ENCODE peak calls at places on chromosomes 2 and 18, in ten cellular contexts. One of them, this sample, is unnamed. For H3K36me3, the result is how much of the 10 kb centered on the place peaks cover.

GRCh38 chr18:43751203-43751602 is 473.9 kb upstream of the SYT4 start:
- DNase-seq in SK-N-SH: no peak
- DNase-seq in brain microvascular endothelial cell: no peak
- DNase-seq in GM23338: no peak
- DNase-seq in hepatocyte: no peak
- DNase-seq in heart left ventricle: no peak
- DNase-seq in body of pancreas: no peak
- DNase-seq in psoas muscle: no peak
- DNase-seq in kidney: no peak
- DNase-seq in fibroblast of lung: peak
- DNase-seq in this sample: no peak

GRCh38 chr2:20649586-20650375 is 1.1 kb downstream of the HS1BP3 start:
- DNase-seq in fibroblast of lung: no peak
- DNase-seq in hepatocyte: no peak
- DNase-seq in SK-N-SH: no peak
- DNase-seq in psoas muscle: no peak
- DNase-seq in heart left ventricle: peak
- DNase-seq in GM23338: no peak
- DNase-seq in kidney: peak
- DNase-seq in body of pancreas: no peak
- DNase-seq in brain microvascular endothelial cell: no peak
- DNase-seq in this sample: no peak

GRCh38 chr2:42456126-42456839 is 37.5 kb downstream of the KCNG3 start:
- DNase-seq in body of pancreas: no peak
- DNase-seq in fibroblast of lung: no peak
- DNase-seq in brain microvascular endothelial cell: no peak
- DNase-seq in hepatocyte: no peak
- DNase-seq in GM23338: no peak
- DNase-seq in psoas muscle: no peak
- DNase-seq in heart left ventricle: no peak
- DNase-seq in kidney: no peak
- DNase-seq in SK-N-SH: no peak
- DNase-seq in this sample: no peak

GRCh38 chr18:49647496-49648168 is 85.8 kb downstream of the LIPG start:
- DNase-seq in body of pancreas: no peak
- DNase-seq in brain microvascular endothelial cell: peak
- DNase-seq in heart left ventricle: no peak
- DNase-seq in psoas muscle: no peak
- DNase-seq in GM23338: no peak
- DNase-seq in kidney: no peak
- DNase-seq in SK-N-SH: no peak
- DNase-seq in hepatocyte: no peak
- DNase-seq in fibroblast of lung: peak
- DNase-seq in this sample: no peak

GRCh38 chr2:203750669-203751068 is 44.2 kb downstream of the CD28 start:
- DNase-seq in body of pancreas: no peak
- DNase-seq in GM23338: no peak
- DNase-seq in SK-N-SH: no peak
- DNase-seq in psoas muscle: no peak
- DNase-seq in hepatocyte: no peak
- DNase-seq in heart left ventricle: no peak
- DNase-seq in kidney: no peak
- DNase-seq in brain microvascular endothelial cell: no peak
- DNase-seq in fibroblast of lung: no peak
- DNase-seq in this sample: no peak

GRCh38 chr2:137837830-137838229 is 126.4 kb upstream of the HNMT start:
- DNase-seq in psoas muscle: no peak
- DNase-seq in kidney: no peak
- DNase-seq in SK-N-SH: no peak
- DNase-seq in brain microvascular endothelial cell: no peak
- DNase-seq in GM23338: no peak
- DNase-seq in fibroblast of lung: no peak
- DNase-seq in body of pancreas: no peak
- DNase-seq in hepatocyte: no peak
- DNase-seq in heart left ventricle: no peak
- DNase-seq in this sample: no peak

GRCh38 chr2:217743980-217744761 is 258.6 kb downstream of the TNS1 start:
- DNase-seq in GM23338: no peak
- DNase-seq in heart left ventricle: no peak
- DNase-seq in hepatocyte: no peak
- DNase-seq in fibroblast of lung: no peak
- DNase-seq in brain microvascular endothelial cell: no peak
- DNase-seq in body of pancreas: no peak
- DNase-seq in psoas muscle: no peak
- DNase-seq in kidney: no peak
- DNase-seq in SK-N-SH: no peak
- DNase-seq in this sample: no peak

GRCh38 chr2:233108611-233109490 is 48.7 kb downstream of the INPP5D start:
- DNase-seq in kidney: no peak
- DNase-seq in GM23338: no peak
- DNase-seq in heart left ventricle: no peak
- DNase-seq in fibroblast of lung: no peak
- DNase-seq in SK-N-SH: no peak
- DNase-seq in body of pancreas: no peak
- DNase-seq in psoas muscle: no peak
- DNase-seq in hepatocyte: no peak
- DNase-seq in brain microvascular endothelial cell: no peak
- DNase-seq in this sample: no peak

GRCh38 chr18:3262234-3263171 is 570 bp downstream of the MYL12B start:
- DNase-seq in body of pancreas: no peak
- DNase-seq in psoas muscle: no peak
- DNase-seq in hepatocyte: peak
- DNase-seq in SK-N-SH: no peak
- DNase-seq in heart left ventricle: no peak
- DNase-seq in GM23338: peak
- DNase-seq in fibroblast of lung: peak
- DNase-seq in brain microvascular endothelial cell: no peak
- DNase-seq in kidney: no peak
- DNase-seq in this sample: no peak

GRCh38 chr18:3264362-3264761 is 2.4 kb downstream of the MYL12B start:
- DNase-seq in psoas muscle: no peak
- DNase-seq in SK-N-SH: no peak
- DNase-seq in brain microvascular endothelial cell: no peak
- DNase-seq in heart left ventricle: no peak
- DNase-seq in body of pancreas: peak
- DNase-seq in fibroblast of lung: no peak
- DNase-seq in kidney: no peak
- DNase-seq in hepatocyte: peak
- DNase-seq in GM23338: no peak
- DNase-seq in this sample: no peak

GRCh38 chr18:3261035-3261392 is 919 bp upstream of the MYL12B start:
- DNase-seq in kidney: no peak
- DNase-seq in GM23338: no peak
- DNase-seq in fibroblast of lung: no peak
- DNase-seq in body of pancreas: no peak
- DNase-seq in SK-N-SH: no peak
- DNase-seq in hepatocyte: no peak
- DNase-seq in heart left ventricle: no peak
- DNase-seq in psoas muscle: no peak
- DNase-seq in brain microvascular endothelial cell: no peak
- DNase-seq in this sample: no peak

GRCh38 chr18:3257627-3258120 is 4.3 kb upstream of the MYL12B start:
- DNase-seq in heart left ventricle: no peak
- DNase-seq in brain microvascular endothelial cell: no peak
- DNase-seq in fibroblast of lung: no peak
- DNase-seq in psoas muscle: no peak
- DNase-seq in GM23338: no peak
- DNase-seq in kidney: no peak
- DNase-seq in body of pancreas: no peak
- DNase-seq in hepatocyte: no peak
- DNase-seq in SK-N-SH: no peak
- DNase-seq in this sample: no peak

GRCh38 chr18:3261393-3262233 is at the start of gene MYL12B:
- DNase-seq in psoas muscle: peak
- DNase-seq in heart left ventricle: peak
- DNase-seq in SK-N-SH: peak
- DNase-seq in fibroblast of lung: peak
- DNase-seq in kidney: peak
- DNase-seq in GM23338: peak
- DNase-seq in body of pancreas: peak
- DNase-seq in hepatocyte: peak
- DNase-seq in brain microvascular endothelial cell: no peak
- DNase-seq in this sample: peak
- TF ChIP-seq CTCF in psoas muscle: no peak
- TF ChIP-seq CTCF in heart left ventricle: no peak
- TF ChIP-seq CTCF in SK-N-SH: no peak
- TF ChIP-seq CTCF in fibroblast of lung: no peak
- TF ChIP-seq CTCF in kidney: no peak
- TF ChIP-seq CTCF in GM23338: no peak
- TF ChIP-seq CTCF in body of pancreas: no peak
- TF ChIP-seq CTCF in hepatocyte: no peak
- TF ChIP-seq CTCF in brain microvascular endothelial cell: peak
- TF ChIP-seq CTCF in this sample: peak

GRCh38 chr2:52036036-52036435 is 1004.1 kb upstream of the NRXN1 start:
- DNase-seq in GM23338: no peak
- DNase-seq in hepatocyte: no peak
- DNase-seq in heart left ventricle: no peak
- DNase-seq in body of pancreas: no peak
- DNase-seq in kidney: no peak
- DNase-seq in fibroblast of lung: no peak
- DNase-seq in SK-N-SH: no peak
- DNase-seq in brain microvascular endothelial cell: no peak
- DNase-seq in psoas muscle: no peak
- DNase-seq in this sample: no peak

GRCh38 chr2:52036853-52037252 is 1004.9 kb upstream of the NRXN1 start:
- DNase-seq in SK-N-SH: no peak
- DNase-seq in hepatocyte: no peak
- DNase-seq in heart left ventricle: no peak
- DNase-seq in kidney: no peak
- DNase-seq in GM23338: peak
- DNase-seq in psoas muscle: no peak
- DNase-seq in brain microvascular endothelial cell: no peak
- DNase-seq in body of pancreas: no peak
- DNase-seq in fibroblast of lung: no peak
- DNase-seq in this sample: no peak

DNA sequence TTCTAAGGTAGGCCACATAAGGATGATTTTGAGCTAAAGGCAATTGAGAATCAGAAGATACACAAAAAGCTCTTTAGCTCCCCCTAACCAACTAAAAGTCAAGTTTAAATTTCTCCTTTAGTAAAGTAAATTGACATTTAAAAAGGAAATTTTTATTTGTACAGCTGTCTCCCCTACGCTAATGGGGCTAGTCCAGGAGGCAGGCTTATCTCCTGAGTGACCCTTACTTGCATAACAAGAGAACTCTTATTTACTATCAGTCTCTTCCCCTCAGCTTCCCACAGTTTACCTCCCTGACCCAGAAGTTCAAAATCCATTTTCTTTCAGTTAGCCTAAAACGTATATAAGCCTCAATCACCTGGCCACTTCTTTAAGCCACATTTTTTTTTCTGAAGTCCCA is 1002.8 kb upstream of the NRXN1 start:
- DNase-seq in heart left ventricle: no peak
- DNase-seq in hepatocyte: no peak
- DNase-seq in brain microvascular endothelial cell: no peak
- DNase-seq in SK-N-SH: no peak
- DNase-seq in fibroblast of lung: no peak
- DNase-seq in psoas muscle: no peak
- DNase-seq in kidney: no peak
- DNase-seq in body of pancreas: no peak
- DNase-seq in GM23338: peak
- DNase-seq in this sample: no peak
- H3K36me3 ChIP-seq in heart left ventricle: under half
- H3K36me3 ChIP-seq in hepatocyte: under half
- H3K36me3 ChIP-seq in brain microvascular endothelial cell: under half
- H3K36me3 ChIP-seq in SK-N-SH: under half
- H3K36me3 ChIP-seq in fibroblast of lung: under half
- H3K36me3 ChIP-seq in psoas muscle: under half
- H3K36me3 ChIP-seq in kidney: under half
- H3K36me3 ChIP-seq in body of pancreas: under half
- H3K36me3 ChIP-seq in GM23338: under half
- H3K36me3 ChIP-seq in this sample: under half

GRCh38 chr18:46388295-46388694 is 268.7 kb downstream of the LOXHD1 start:
- DNase-seq in SK-N-SH: no peak
- DNase-seq in heart left ventricle: no peak
- DNase-seq in fibroblast of lung: no peak
- DNase-seq in hepatocyte: no peak
- DNase-seq in brain microvascular endothelial cell: no peak
- DNase-seq in kidney: peak
- DNase-seq in psoas muscle: no peak
- DNase-seq in GM23338: no peak
- DNase-seq in body of pancreas: no peak
- DNase-seq in this sample: no peak

GRCh38 chr18:46385124-46385523 is 271.9 kb downstream of the LOXHD1 start:
- DNase-seq in fibroblast of lung: no peak
- DNase-seq in hepatocyte: no peak
- DNase-seq in brain microvascular endothelial cell: no peak
- DNase-seq in SK-N-SH: no peak
- DNase-seq in body of pancreas: no peak
- DNase-seq in psoas muscle: no peak
- DNase-seq in kidney: no peak
- DNase-seq in GM23338: no peak
- DNase-seq in heart left ventricle: no peak
- DNase-seq in this sample: no peak

GRCh38 chr18:46386788-46387187 is 270.2 kb downstream of the LOXHD1 start:
- DNase-seq in heart left ventricle: no peak
- DNase-seq in body of pancreas: no peak
- DNase-seq in GM23338: no peak
- DNase-seq in kidney: peak
- DNase-seq in SK-N-SH: no peak
- DNase-seq in brain microvascular endothelial cell: no peak
- DNase-seq in hepatocyte: no peak
- DNase-seq in fibroblast of lung: peak
- DNase-seq in psoas muscle: no peak
- DNase-seq in this sample: no peak

GRCh38 chr18:46392576-46392975 is 264.4 kb downstream of the LOXHD1 start:
- DNase-seq in GM23338: no peak
- DNase-seq in fibroblast of lung: no peak
- DNase-seq in heart left ventricle: no peak
- DNase-seq in SK-N-SH: no peak
- DNase-seq in body of pancreas: no peak
- DNase-seq in kidney: peak
- DNase-seq in hepatocyte: no peak
- DNase-seq in brain microvascular endothelial cell: no peak
- DNase-seq in psoas muscle: no peak
- DNase-seq in this sample: no peak

GRCh38 chr18:46387426-46388131 is 269.4 kb downstream of the LOXHD1 start:
- DNase-seq in brain microvascular endothelial cell: no peak
- DNase-seq in GM23338: no peak
- DNase-seq in body of pancreas: no peak
- DNase-seq in SK-N-SH: peak
- DNase-seq in heart left ventricle: no peak
- DNase-seq in hepatocyte: no peak
- DNase-seq in fibroblast of lung: peak
- DNase-seq in psoas muscle: no peak
- DNase-seq in kidney: peak
- DNase-seq in this sample: no peak
- H3K27ac ChIP-seq in brain microvascular endothelial cell: no peak
- H3K27ac ChIP-seq in GM23338: no peak
- H3K27ac ChIP-seq in body of pancreas: no peak
- H3K27ac ChIP-seq in SK-N-SH: no peak
- H3K27ac ChIP-seq in heart left ventricle: peak
- H3K27ac ChIP-seq in hepatocyte: peak
- H3K27ac ChIP-seq in fibroblast of lung: no peak
- H3K27ac ChIP-seq in psoas muscle: peak
- H3K27ac ChIP-seq in kidney: peak
- H3K27ac ChIP-seq in this sample: no peak

GRCh38 chr2:63081404-63081803 is 30.8 kb downstream of the OTX1 start:
- DNase-seq in psoas muscle: no peak
- DNase-seq in kidney: no peak
- DNase-seq in body of pancreas: no peak
- DNase-seq in heart left ventricle: no peak
- DNase-seq in GM23338: no peak
- DNase-seq in brain microvascular endothelial cell: no peak
- DNase-seq in fibroblast of lung: no peak
- DNase-seq in hepatocyte: no peak
- DNase-seq in SK-N-SH: no peak
- DNase-seq in this sample: no peak

GRCh38 chr2:63073994-63074393 is 23.4 kb downstream of the OTX1 start:
- DNase-seq in SK-N-SH: no peak
- DNase-seq in heart left ventricle: no peak
- DNase-seq in psoas muscle: no peak
- DNase-seq in body of pancreas: no peak
- DNase-seq in brain microvascular endothelial cell: no peak
- DNase-seq in kidney: no peak
- DNase-seq in GM23338: no peak
- DNase-seq in fibroblast of lung: no peak
- DNase-seq in hepatocyte: no peak
- DNase-seq in this sample: no peak

DNA sequence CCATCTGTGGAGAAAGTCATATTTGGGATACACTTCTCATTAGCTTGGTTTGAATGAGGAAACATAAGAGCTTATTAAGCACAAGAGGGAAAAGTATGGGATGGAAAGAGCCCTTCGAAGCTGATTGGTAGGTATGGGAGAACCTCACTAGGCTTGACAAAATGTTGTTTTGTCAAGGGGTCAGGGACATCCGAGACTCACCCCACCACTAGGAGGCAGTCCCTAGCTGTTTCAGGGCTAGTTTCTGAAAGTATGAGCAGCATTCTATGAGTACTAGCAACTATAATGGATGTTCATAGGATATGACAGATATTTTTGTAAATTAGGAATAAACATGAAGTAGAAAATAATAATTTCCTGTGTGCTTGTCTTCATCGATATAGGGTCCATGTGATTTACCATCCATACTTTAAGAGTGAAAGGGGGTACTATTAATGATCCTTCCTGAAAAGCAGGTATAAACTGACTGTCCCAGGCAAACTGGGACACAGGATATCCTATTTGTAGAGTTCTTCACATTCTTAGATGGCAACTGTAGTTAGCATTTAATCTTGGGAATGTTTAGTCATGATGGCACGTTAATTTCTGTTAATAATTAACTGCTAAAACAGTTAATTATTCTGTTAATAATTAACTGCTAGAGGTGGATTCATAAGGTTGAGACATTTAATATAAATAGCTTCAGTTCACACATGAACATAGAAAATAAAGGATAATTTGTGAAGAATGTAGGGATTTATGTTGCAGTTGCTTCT is 28.4 kb downstream of the OTX1 start:
- DNase-seq in kidney: no peak
- DNase-seq in psoas muscle: no peak
- DNase-seq in SK-N-SH: peak
- DNase-seq in heart left ventricle: no peak
- DNase-seq in GM23338: peak
- DNase-seq in fibroblast of lung: no peak
- DNase-seq in brain microvascular endothelial cell: no peak
- DNase-seq in body of pancreas: no peak
- DNase-seq in hepatocyte: no peak
- DNase-seq in this sample: no peak
- TF ChIP-seq CTCF in kidney: no peak
- TF ChIP-seq CTCF in psoas muscle: no peak
- TF ChIP-seq CTCF in SK-N-SH: peak
- TF ChIP-seq CTCF in heart left ventricle: no peak
- TF ChIP-seq CTCF in GM23338: peak
- TF ChIP-seq CTCF in fibroblast of lung: peak
- TF ChIP-seq CTCF in brain microvascular endothelial cell: peak
- TF ChIP-seq CTCF in body of pancreas: no peak
- TF ChIP-seq CTCF in hepatocyte: peak
- TF ChIP-seq CTCF in this sample: no peak

This sample was measured in uterus.